ENCODE peak calls at places on chromosomes 12 and 14, in five cellular contexts. F, C, V, J and H are unnamed samples. For H3K4me1, the result is how much of the 10 kb centered on the place peaks cover.

GRCh38 chr12:113697646-113698504 is 226.2 kb upstream of the LHX5 start:
- DNase-seq in F (no peak), C (peak), V (peak), J (no peak), H (no peak)

GRCh38 chr12:113298861-113299545 is 35.9 kb downstream of the SLC8B1 start:
- DNase-seq in F (no peak), C (no peak), V (no peak), J (no peak), H (peak)

GRCh38 chr12:69425417-69425816 is 44.8 kb upstream of the FRS2 start:
- DNase-seq in F (no peak), C (no peak), V (no peak), J (no peak), H (no peak)

GRCh38 chr14:99462211-99462610 is 18.4 kb downstream of the SETD3 start:
- DNase-seq in F (no peak), C (no peak), V (no peak), J (no peak), H (no peak)

GRCh38 chr14:105073720-105074600 is 8.7 kb upstream of the GPR132 start:
- DNase-seq in F (no peak), C (no peak), V (no peak), J (no peak), H (no peak)

GRCh38 chr14:58533417-58533816 is 104.3 kb upstream of the DACT1 start:
- DNase-seq in F (no peak), C (peak), V (no peak), J (no peak), H (no peak)

GRCh38 chr12:112096667-112097066 is 11.9 kb downstream of the NAA25 start:
- DNase-seq in F (no peak), C (peak), V (no peak), J (peak), H (no peak)

GRCh38 chr14:104393898-104394605 is 185.5 kb upstream of the C14orf180 start:
- DNase-seq in F (peak), C (peak), V (no peak), J (no peak), H (peak)

GRCh38 chr12:75638792-75639191 is 127.4 kb upstream of the KRR1 start:
- DNase-seq in F (no peak), C (no peak), V (no peak), J (no peak), H (no peak)

GRCh38 chr14:103517172-103517566 is 5.5 kb downstream of the CKB start:
- DNase-seq in F (peak), C (peak), V (no peak), J (no peak), H (no peak)

GRCh38 chr12:32534698-32535097 is 135.3 kb downstream of the FGD4 start:
- DNase-seq in F (no peak), C (no peak), V (no peak), J (no peak), H (no peak)

GRCh38 chr12:12665194-12665593 is 30.8 kb downstream of the GPR19 start:
- DNase-seq in F (no peak), C (no peak), V (no peak), J (no peak), H (no peak)

GRCh38 chr12:100365411-100365810 is 8.5 kb downstream of the SLC17A8 start:
- DNase-seq in F (no peak), C (no peak), V (no peak), J (no peak), H (no peak)

GRCh38 chr12:42299392-42300308 is 26.2 kb downstream of the ZCRB1 start:
- DNase-seq in F (no peak), C (no peak), V (no peak), J (peak), H (peak)

GRCh38 chr14:76531085-76531484 is 155.1 kb downstream of the ESRRB start:
- DNase-seq in F (no peak), C (no peak), V (no peak), J (no peak), H (no peak)

GRCh38 chr14:102063808-102064429 is 22.9 kb downstream of the HSP90AA1 start:
- DNase-seq in F (no peak), C (no peak), V (no peak), J (no peak), H (no peak)

GRCh38 chr12:12016284-12017100 is 54.2 kb upstream of the BCL2L14 start:
- DNase-seq in F (no peak), C (no peak), V (no peak), J (peak), H (peak)

GRCh38 chr12:84070311-84070710 is 842.3 kb downstream of the SLC6A15 start:
- DNase-seq in F (no peak), C (no peak), V (no peak), J (no peak), H (no peak)

GRCh38 chr12:124939428-124940142 is 25.1 kb upstream of the UBC start:
- DNase-seq in F (peak), C (peak), V (peak), J (peak), H (peak)

GRCh38 chr14:63508033-63508432 is 35.1 kb downstream of the PPP2R5E start:
- DNase-seq in F (no peak), C (no peak), V (no peak), J (no peak), H (no peak)

GRCh38 chr14:44700694-44701093 is 193.6 kb upstream of the FSCB start:
- DNase-seq in F (no peak), C (no peak), V (no peak), J (no peak), H (no peak)

GRCh38 chr12:79155703-79156102 is 291.1 kb downstream of the SYT1 start:
- DNase-seq in F (no peak), C (no peak), V (no peak), J (peak), H (no peak)

GRCh38 chr12:38370311-38370710 is 53.7 kb downstream of the ALG10B start:
- DNase-seq in F (no peak), C (no peak), V (no peak), J (peak), H (no peak)

GRCh38 chr12:66049538-66050282 is 80.8 kb downstream of the LLPH start:
- DNase-seq in F (no peak), C (no peak), V (no peak), J (no peak), H (no peak)

GRCh38 chr12:30026621-30027234 is 243.0 kb upstream of the TMTC1 start:
- DNase-seq in F (no peak), C (no peak), V (no peak), J (peak), H (no peak)

GRCh38 chr12:26153421-26154154 is 28.8 kb upstream of the BHLHE41 start:
- DNase-seq in F (no peak), C (peak), V (no peak), J (peak), H (no peak)

GRCh38 chr12:113306382-113306781 is 28.5 kb downstream of the SLC8B1 start:
- DNase-seq in F (no peak), C (no peak), V (no peak), J (no peak), H (no peak)

DNA sequence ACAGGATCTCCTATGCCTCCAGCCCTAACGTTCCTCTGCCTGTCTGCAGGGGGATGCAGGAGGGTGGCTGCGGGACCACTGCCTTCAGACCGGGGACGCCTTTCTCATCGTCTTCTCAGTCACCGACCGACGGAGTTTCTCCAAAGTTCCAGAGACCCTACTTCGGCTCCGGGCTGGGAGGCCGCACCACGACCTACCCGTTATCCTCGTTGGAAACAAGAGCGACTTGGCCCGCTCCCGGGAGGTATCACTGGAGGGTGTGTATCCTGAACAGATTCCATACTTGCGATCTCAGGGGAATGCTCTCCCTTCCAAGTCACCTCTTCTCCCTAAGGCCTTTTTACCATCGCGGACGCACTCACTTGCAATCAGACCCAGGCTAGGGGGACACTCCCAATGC is 3.0 kb downstream of the REM2 start:
- DNase-seq in F (no peak), C (no peak), V (no peak), J (no peak), H (no peak)
- H3K27ac ChIP-seq in F (peak), C (peak), V (no peak), J (no peak), H (no peak)

DNA sequence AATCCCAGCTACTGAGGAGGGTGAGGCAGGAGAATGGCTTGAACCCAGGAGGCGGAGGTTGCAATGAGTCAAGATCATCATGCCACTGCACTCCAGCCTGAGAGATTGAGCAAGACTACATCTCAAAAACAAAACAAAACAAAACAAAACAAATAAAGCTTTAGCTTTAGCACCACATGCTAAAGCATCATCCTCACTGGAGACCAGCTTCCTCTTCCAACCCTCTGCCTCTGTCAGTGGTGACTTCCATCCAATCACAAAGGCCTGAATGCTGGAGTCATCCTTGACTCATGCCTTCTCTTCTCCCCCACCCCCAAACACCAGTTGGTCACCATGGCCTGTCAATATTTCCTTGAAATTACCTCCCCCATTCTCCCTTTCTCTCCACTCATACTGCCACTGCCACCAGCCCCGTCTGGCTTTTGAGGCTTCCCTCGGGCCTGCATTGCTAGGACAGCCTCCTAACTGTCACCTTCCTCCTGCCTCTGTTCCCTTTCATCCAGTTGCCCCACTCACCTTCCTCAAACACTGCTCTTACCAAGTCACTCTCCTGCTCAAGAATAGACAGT is 1.4 kb downstream of the ZNF385A start:
- DNase-seq in F (no peak), C (no peak), V (no peak), J (peak), H (no peak)
- H3K4me1 ChIP-seq in F (under half), C (under half), V (under half), J (half or more), H (half or more)

DNA sequence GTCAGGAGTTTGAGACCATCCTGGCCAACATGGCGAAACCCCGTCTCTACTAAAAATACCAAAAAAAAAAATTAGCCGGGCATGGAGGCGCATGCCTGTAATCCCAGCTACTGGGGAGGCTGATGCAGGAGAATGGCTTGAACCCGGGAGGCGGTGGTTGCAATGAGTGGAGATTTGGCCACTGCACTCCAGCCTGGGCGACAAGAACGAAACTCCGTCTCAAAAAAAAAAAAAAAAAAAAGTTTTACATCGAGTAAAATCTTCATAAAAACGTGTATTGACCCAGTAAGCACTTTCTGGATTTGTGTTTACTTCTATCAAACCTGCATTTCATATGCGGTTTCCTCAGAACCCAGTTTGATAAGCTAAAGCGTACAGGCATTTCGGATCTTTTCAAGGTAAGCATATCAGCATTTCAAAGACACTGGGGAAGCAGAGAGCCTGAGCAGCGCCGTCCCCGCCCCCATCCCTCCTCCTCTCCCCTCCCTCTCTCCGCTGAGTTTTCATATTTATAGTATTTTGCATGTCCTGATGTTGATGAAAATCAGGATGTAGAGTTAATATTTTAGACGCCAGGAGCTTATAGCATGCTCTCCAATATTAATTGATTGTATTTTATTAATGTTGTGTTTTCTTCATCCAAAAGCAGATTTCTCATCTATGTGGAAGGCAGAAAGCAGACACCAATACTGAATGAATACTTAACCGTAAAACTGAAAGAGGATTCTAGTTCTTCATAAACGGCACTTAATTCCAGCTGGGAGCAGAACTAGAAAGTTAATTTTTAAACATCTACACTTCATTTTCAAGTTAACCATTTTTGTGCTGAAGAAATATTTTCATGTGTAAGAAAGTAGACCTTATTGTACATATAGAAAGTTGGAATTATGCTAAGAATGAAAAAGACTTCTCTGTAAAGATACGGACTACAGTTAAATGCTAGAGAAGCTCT is 9.2 kb upstream of the HIP1R start:
- DNase-seq in F (no peak), C (peak), V (no peak), J (no peak), H (peak)
- H3K27ac ChIP-seq in F (no peak), C (peak), V (no peak), J (peak), H (no peak)

GRCh38 chr12:109458086-109458485 is 19.0 kb downstream of the KCTD10 start:
- DNase-seq in F (no peak), C (no peak), V (no peak), J (no peak), H (no peak)
- H3K4me1 ChIP-seq in F (under half), C (under half), V (under half), J (under half), H (under half)

DNA sequence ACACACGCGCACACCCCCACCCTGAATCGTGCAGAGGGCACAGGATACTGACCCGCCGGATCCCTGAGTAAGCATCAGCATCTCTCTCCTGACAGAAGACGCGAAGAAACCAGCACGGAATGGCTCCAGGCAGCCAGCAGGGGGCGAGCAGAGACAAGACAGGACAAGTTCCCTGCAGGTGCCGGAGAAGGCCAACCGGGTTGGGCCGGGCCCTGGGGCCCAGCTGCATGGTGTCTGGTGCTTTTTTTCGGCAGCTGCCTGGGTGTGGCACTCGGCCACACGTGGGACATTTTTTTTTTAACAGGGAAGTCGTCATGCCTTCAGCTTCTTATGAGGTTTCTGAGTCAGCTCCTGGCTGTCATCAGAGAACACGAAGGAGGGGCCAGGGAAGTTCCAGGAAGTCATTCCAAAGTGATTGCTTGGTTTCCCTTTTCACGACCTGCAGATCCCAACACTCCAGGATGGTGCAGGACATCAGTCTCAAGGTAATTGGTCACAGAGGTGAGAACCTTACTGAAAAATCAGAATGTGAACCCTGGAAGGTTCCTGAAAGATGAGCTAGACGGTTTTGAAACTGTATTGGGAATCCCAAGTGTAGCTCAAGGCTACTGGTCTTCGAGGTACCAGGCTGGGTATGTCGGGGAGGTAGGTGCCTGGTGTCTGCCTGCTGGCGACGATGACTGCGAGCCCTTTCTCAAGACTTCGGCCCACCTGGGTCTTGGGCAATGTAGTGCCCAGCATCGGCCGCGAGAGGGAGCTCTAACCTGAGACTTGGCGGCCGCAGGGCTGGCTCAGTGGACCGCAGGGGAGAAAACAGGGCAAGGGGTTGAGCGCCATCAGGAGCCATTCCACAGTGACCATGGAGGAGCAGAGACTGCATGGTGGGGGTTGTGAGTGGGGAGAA is 190.8 kb upstream of the PRMT8 start:
- DNase-seq in F (peak), C (peak), V (peak), J (peak), H (peak)
- H3K27ac ChIP-seq in F (no peak), C (peak), V (no peak), J (peak), H (no peak)

GRCh38 chr14:57085801-57086200 is 182.9 kb downstream of the EXOC5 start:
- DNase-seq in F (no peak), C (no peak), V (no peak), J (peak), H (no peak)
- H3K4me1 ChIP-seq in F (under half), C (under half), V (under half), J (under half), H (under half)